ENCODE peak calls at places on chromosomes 4 and X, in four cellular contexts. P is esophagus muscularis mucosa, F is psoas muscle, I is GM23338. R is an unnamed sample.
A peak's percentile ranks its signal among the peaks of the same experiment; 100 is the strongest.

GRCh38 chr4:26322349-26322748 is 1.5 kb downstream of the RBPJ start:
- DNase-seq in P (no peak), F (no peak), I (no peak), R (no peak)

GRCh38 chr4:162343967-162344366 is 180.2 kb upstream of the FSTL5 start:
- DNase-seq in P (no peak), F (no peak), I (no peak), R (no peak)

GRCh38 chr4:118826723-118827444 is 9.0 kb downstream of the SEC24D start:
- DNase-seq in P (no peak), F (no peak), I (peak; percentile 21), R (no peak)

GRCh38 chr4:126604273-126604867 is 1028.4 kb upstream of the INTU start:
- DNase-seq in P (no peak), F (no peak), I (peak; percentile 57), R (no peak)

GRCh38 chr4:54930226-54930625 is 195.2 kb downstream of the KDR start:
- DNase-seq in P (no peak), F (no peak), I (no peak), R (no peak)

GRCh38 chr4:93203708-93204107 is 624.8 kb upstream of the ATOH1 start:
- DNase-seq in P (no peak), F (no peak), I (peak; percentile 68), R (no peak)

GRCh38 chr4:12499693-12500092 is 984.4 kb downstream of the RAB28 start:
- DNase-seq in P (no peak), F (no peak), I (no peak), R (no peak)

GRCh38 chr4:36549256-36549655 is 267.8 kb downstream of the DTHD1 start:
- DNase-seq in P (no peak), F (no peak), I (no peak), R (no peak)

GRCh38 chrX:135087867-135088266 is 32.5 kb downstream of the ETDB start:
- DNase-seq in P (no peak), F (no peak), I (no peak), R (no peak)

GRCh38 chr4:86876894-86877685 is 15.1 kb downstream of the C4orf36 start:
- DNase-seq in P (no peak), F (no peak), I (no peak), R (no peak)

GRCh38 chr4:8547108-8547911 is 32.9 kb upstream of the GPR78 start:
- DNase-seq in P (no peak), F (no peak), I (peak; percentile 91), R (no peak)

GRCh38 chrX:155767101-155767878 is 113.9 kb upstream of the VAMP7 start:
- DNase-seq in P (no peak), F (peak; percentile 21), I (peak; percentile 87), R (no peak)

GRCh38 chr4:10655968-10656367 is 28.6 kb downstream of the CLNK start:
- DNase-seq in P (no peak), F (no peak), I (no peak), R (no peak)

GRCh38 chr4:124993838-124994237 is 281.3 kb upstream of the ANKRD50 start:
- DNase-seq in P (no peak), F (no peak), I (no peak), R (no peak)

GRCh38 chrX:43166874-43167273 is 388.9 kb upstream of the PPP1R2C start:
- DNase-seq in P (no peak), F (no peak), I (no peak), R (no peak)

GRCh38 chr4:86706923-86707597 is 112.9 kb downstream of the PTPN13 start:
- DNase-seq in P (no peak), F (no peak), I (no peak), R (no peak)

GRCh38 chr4:89878611-89879010 is 16.0 kb upstream of the MMRN1 start:
- DNase-seq in P (no peak), F (no peak), I (no peak), R (no peak)

GRCh38 chr4:87886083-87886482 is 53.3 kb downstream of the MEPE start:
- DNase-seq in P (no peak), F (no peak), I (no peak), R (no peak)

GRCh38 chr4:82890913-82891727 is at the start of gene SEC31A:
- DNase-seq in P (peak; percentile 97), F (peak; percentile 96), I (peak; percentile 97), R (peak; percentile 97)

GRCh38 chr4:149754526-149754925 is 61.1 kb downstream of the IQCM start:
- DNase-seq in P (no peak), F (no peak), I (no peak), R (no peak)

GRCh38 chr4:1351854-1352633 is 5.0 kb downstream of the UVSSA start:
- DNase-seq in P (peak; percentile 95), F (peak; percentile 85), I (peak; percentile 96), R (peak; percentile 85)

GRCh38 chr4:105620640-105621323 is 68.4 kb downstream of the ARHGEF38 start:
- DNase-seq in P (no peak), F (peak; percentile 24), I (no peak), R (no peak)

GRCh38 chr4:65083076-65083475 is 587.2 kb downstream of the EPHA5 start:
- DNase-seq in P (no peak), F (no peak), I (no peak), R (no peak)

GRCh38 chr4:176150283-176150682 is 45.1 kb downstream of the SPATA4 start:
- DNase-seq in P (no peak), F (no peak), I (peak; percentile 13), R (no peak)

DNA sequence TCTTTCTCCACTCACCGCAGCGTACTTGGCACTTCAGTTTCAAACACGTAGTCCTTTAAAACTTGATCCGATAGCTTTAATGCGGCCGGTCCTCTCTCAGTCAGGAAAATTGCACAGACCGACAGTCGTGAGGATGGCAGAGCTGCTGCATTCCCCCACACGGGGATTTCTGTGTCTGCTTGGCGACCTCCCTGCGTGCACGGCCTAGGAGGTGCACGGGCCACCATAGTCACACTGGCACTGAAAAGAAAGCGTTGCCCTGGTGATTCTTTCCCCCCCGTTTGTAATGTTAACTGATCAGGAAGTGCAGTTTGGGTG is 10.3 kb downstream of the AKAP17A start:
- DNase-seq in P (no peak), F (no peak), I (no peak), R (no peak)
- H3K36me3 ChIP-seq in P (peaks cover 64% of the 10 kb centered on the region), F (peaks cover 14% of the 10 kb centered on the region), I (peaks cover 11% of the 10 kb centered on the region), R (peaks cover 56% of the 10 kb centered on the region)

GRCh38 chrX:112868586-112868985 is 28.0 kb upstream of the AMOT start:
- DNase-seq in P (no peak), F (no peak), I (no peak), R (no peak)

GRCh38 chrX:112874614-112875013 is 34.0 kb upstream of the AMOT start:
- DNase-seq in P (no peak), F (no peak), I (no peak), R (no peak)

GRCh38 chrX:112877771-112878173 is 37.1 kb upstream of the AMOT start:
- DNase-seq in P (no peak), F (no peak), I (no peak), R (no peak)

DNA sequence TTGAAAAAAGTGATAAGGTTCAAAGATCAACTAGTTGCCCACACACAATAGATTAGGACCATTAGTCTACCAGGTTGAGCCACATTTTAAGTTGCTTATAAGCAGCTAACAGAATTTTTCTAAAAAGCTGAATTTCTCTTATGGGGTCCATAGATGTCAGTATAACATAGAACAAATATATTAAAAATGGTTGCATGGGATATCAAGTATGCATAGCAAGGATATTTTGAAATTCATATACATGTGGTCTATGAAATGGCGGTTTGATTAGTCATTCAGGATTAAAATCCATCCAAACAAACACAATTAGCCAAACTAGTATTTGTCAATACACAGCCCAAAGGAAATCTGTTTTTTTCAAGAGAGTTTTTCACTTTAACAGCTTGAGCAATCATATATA is 33.5 kb upstream of the AMOT start:
- DNase-seq in P (no peak), F (no peak), I (peak; percentile 0), R (no peak)
- TF ChIP-seq CTCF in P (no peak), F (peak; percentile 12), I (no peak), R (no peak)

GRCh38 chrX:103378990-103379389 is 2.7 kb downstream of the BEX3 start:
- DNase-seq in P (no peak), F (no peak), I (no peak), R (no peak)

GRCh38 chrX:103373581-103373980 is 2.8 kb upstream of the BEX3 start:
- DNase-seq in P (no peak), F (no peak), I (no peak), R (no peak)

GRCh38 chrX:103372886-103373285 is 3.5 kb upstream of the BEX3 start:
- DNase-seq in P (no peak), F (no peak), I (no peak), R (no peak)

GRCh38 chrX:103376118-103376978 is at the start of gene BEX3:
- DNase-seq in P (no peak), F (peak; percentile 41), I (peak; percentile 81), R (peak; percentile 15)

GRCh38 chrX:103376979-103377324 is 614 bp downstream of the BEX3 start:
- DNase-seq in P (no peak), F (no peak), I (peak; percentile 72), R (no peak)
- H3K4me3 ChIP-seq in P (peak overlapping the region; percentile 69), F (peak overlapping the region; percentile 70), I (peak overlapping the region; percentile 58), R (peak overlapping the region; percentile 49)

GRCh38 chrX:13711141-13711540 is 22.2 kb downstream of the RAB9A start:
- DNase-seq in P (no peak), F (no peak), I (no peak), R (no peak)
- H3K36me3 ChIP-seq in P (peaks cover 4% of the 10 kb centered on the region), F (no peaks in the 10 kb centered on the region), I (no peaks in the 10 kb centered on the region), R (peaks cover 10% of the 10 kb centered on the region)

GRCh38 chrX:112846787-112847186 is 6.2 kb upstream of the AMOT start:
- DNase-seq in P (no peak), F (no peak), I (no peak), R (no peak)
- TF ChIP-seq CTCF in P (no peak), F (no peak), I (no peak), R (no peak)

GRCh38 chr4:30941641-30942040 is 221.5 kb downstream of the PCDH7 start:
- DNase-seq in P (no peak), F (no peak), I (no peak), R (no peak)
- H3K4me3 ChIP-seq in P (no peak overlapping the region), F (no peak overlapping the region), I (no peak overlapping the region), R (no peak overlapping the region)

DNA sequence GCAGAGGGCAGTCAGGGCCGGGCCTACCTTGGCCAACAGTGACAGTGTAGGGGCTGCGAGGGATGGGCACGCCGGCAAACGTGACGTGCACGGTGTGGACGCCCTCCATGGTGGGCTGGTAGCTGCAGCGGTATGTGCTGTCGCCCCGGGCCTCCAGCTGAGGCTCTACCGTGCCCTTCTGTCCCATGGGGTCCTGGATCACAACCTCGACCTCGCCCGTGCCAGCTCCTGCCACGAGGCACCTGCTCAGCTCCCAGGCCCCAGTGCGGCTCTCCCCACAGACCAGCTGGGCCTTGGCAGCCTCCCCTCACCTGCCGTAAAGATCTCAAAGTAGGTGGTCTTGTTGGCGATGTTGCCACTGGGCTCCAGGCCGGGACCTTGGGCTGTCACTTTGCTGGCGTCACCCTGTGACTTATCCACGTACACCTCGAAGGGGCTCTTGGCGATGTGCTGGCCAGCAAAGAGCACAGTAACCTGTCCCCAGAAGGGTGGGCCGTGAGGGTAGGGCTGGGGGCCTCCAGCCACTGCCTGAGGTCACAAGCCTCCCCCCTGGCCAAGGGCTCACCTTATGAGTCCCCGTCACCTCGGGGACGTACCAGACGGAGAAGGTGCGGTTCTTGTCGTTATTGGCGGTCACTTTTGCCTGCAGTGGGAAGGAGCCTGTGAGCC is 8.3 kb downstream of the FLNA start:
- DNase-seq in P (no peak), F (no peak), I (no peak), R (no peak)
- H3K36me3 ChIP-seq in P (peaks cover 48% of the 10 kb centered on the region), F (no peaks in the 10 kb centered on the region), I (peaks cover 13% of the 10 kb centered on the region), R (peaks cover 67% of the 10 kb centered on the region)

DNA sequence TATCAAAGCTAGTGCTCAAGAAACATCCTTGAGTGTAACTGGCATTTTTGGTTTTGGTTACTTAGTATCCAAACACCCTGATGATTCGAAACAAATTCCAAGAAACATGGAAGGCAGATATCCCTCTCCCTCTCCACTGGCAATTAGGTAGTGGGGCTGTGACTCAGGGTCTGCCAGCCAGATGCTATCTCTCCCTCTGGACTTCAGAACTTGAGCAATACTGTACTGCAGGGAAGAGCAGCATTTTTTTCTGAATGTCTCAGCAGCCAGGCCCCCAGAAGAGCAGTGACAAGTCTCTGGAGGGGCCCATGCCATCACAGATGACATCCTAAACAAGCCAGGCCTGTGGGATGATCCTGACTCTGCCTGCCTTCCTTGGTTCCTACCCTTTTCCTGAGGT is 37.3 kb upstream of the BCORL1 start:
- DNase-seq in P (no peak), F (no peak), I (no peak), R (no peak)
- TF ChIP-seq CTCF in P (no peak), F (no peak), I (no peak), R (no peak)

R was measured in CD8-positive, alpha-beta T cell.